ENCODE peak calls at places on chromosomes 13 and 19, in ten cellular contexts. E, D, V, W, N, H, C, M, R and Z are unnamed samples. For H3K4me1, the result is how much of the 10 kb centered on the place peaks cover.

GRCh38 chr13:113597386-113598080 is 13.0 kb downstream of the TFDP1 start:
- DNase-seq in E (peak), D (no peak), V (no peak), W (no peak), N (no peak), H (no peak), C (peak), M (no peak), R (no peak), Z (no peak)

GRCh38 chr19:4068058-4068966 is 1.6 kb upstream of the ZBTB7A start:
- DNase-seq in E (no peak), D (no peak), V (no peak), W (peak), N (peak), H (no peak), C (no peak), M (no peak), R (peak), Z (peak)

GRCh38 chr13:93882086-93882651 is 597.3 kb downstream of the DCT start:
- DNase-seq in E (no peak), D (no peak), V (peak), W (no peak), N (no peak), H (peak), C (no peak), M (no peak), R (no peak), Z (no peak)

GRCh38 chr13:109874921-109875454 is 88.6 kb upstream of the IRS2 start:
- DNase-seq in E (no peak), D (no peak), V (peak), W (no peak), N (no peak), H (peak), C (no peak), M (no peak), R (no peak), Z (no peak)

GRCh38 chr19:48726573-48726972 is 7.0 kb upstream of the MAMSTR start:
- DNase-seq in E (no peak), D (no peak), V (no peak), W (no peak), N (no peak), H (no peak), C (no peak), M (no peak), R (no peak), Z (no peak)

GRCh38 chr13:109140054-109140776 is 510.8 kb downstream of the MYO16 start:
- DNase-seq in E (no peak), D (no peak), V (no peak), W (no peak), N (no peak), H (no peak), C (no peak), M (no peak), R (no peak), Z (no peak)

GRCh38 chr19:7628589-7629311 is 595 bp downstream of the XAB2 start:
- DNase-seq in E (no peak), D (no peak), V (no peak), W (no peak), N (no peak), H (no peak), C (no peak), M (no peak), R (no peak), Z (no peak)

GRCh38 chr19:55197531-55197930 is 11.8 kb downstream of the PTPRH start:
- DNase-seq in E (no peak), D (no peak), V (no peak), W (no peak), N (no peak), H (no peak), C (no peak), M (no peak), R (no peak), Z (no peak)

GRCh38 chr19:14375055-14375581 is 6.1 kb upstream of the ADGRE5 start:
- DNase-seq in E (peak), D (no peak), V (no peak), W (peak), N (no peak), H (no peak), C (no peak), M (peak), R (peak), Z (no peak)

GRCh38 chr13:39770514-39770913 is 115.1 kb downstream of the COG6 start:
- DNase-seq in E (no peak), D (no peak), V (no peak), W (no peak), N (no peak), H (no peak), C (no peak), M (no peak), R (no peak), Z (no peak)

GRCh38 chr13:98507060-98507797 is 69.7 kb downstream of the STK24 start:
- DNase-seq in E (peak), D (no peak), V (peak), W (peak), N (no peak), H (no peak), C (peak), M (peak), R (peak), Z (peak)

GRCh38 chr19:7912697-7913564 is 1.7 kb upstream of the TGFBR3L start:
- DNase-seq in E (no peak), D (no peak), V (no peak), W (no peak), N (no peak), H (no peak), C (no peak), M (no peak), R (no peak), Z (no peak)

GRCh38 chr19:55141696-55142095 is 7.3 kb downstream of the TNNT1 start:
- DNase-seq in E (no peak), D (no peak), V (no peak), W (no peak), N (no peak), H (no peak), C (no peak), M (no peak), R (no peak), Z (no peak)

GRCh38 chr19:55678121-55678671 is 3.2 kb downstream of the EPN1 start:
- DNase-seq in E (peak), D (no peak), V (no peak), W (no peak), N (no peak), H (no peak), C (no peak), M (no peak), R (peak), Z (no peak)

GRCh38 chr19:54190942-54191670 is at the start of gene TSEN34:
- DNase-seq in E (peak), D (no peak), V (no peak), W (peak), N (no peak), H (peak), C (no peak), M (peak), R (peak), Z (peak)

GRCh38 chr13:113589961-113590339 is 5.4 kb downstream of the TFDP1 start:
- DNase-seq in E (no peak), D (no peak), V (no peak), W (no peak), N (peak), H (no peak), C (peak), M (no peak), R (peak), Z (no peak)

GRCh38 chr13:70432276-70432805 is 324.1 kb upstream of the KLHL1 start:
- DNase-seq in E (no peak), D (no peak), V (no peak), W (no peak), N (no peak), H (no peak), C (no peak), M (no peak), R (no peak), Z (no peak)

GRCh38 chr19:34350161-34350561 is 14.8 kb upstream of the GPI start:
- DNase-seq in E (no peak), D (no peak), V (peak), W (no peak), N (no peak), H (peak), C (no peak), M (no peak), R (no peak), Z (no peak)

DNA sequence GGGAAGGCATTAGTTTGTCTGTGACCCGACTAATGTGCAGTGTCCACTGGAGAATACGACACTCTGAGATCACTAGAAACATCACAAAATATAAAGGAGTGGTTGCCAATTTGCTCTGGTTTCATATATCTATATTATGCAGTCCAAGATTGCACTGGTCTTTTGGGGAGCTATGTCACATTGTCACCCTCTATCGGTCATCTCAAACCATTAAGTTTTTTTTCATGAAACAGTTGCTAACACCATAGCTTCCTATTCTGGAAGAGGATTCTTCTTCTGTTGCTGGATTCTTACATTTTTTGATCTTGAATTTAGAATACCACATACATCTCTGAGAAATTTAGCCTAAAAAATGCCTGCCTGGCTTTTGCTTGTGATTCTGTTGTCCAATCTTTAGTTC is 168.6 kb downstream of the LACC1 start:
- DNase-seq in E (no peak), D (no peak), V (no peak), W (no peak), N (no peak), H (no peak), C (no peak), M (no peak), R (no peak), Z (no peak)
- TF ChIP-seq CTCF in E (peak), D (peak), V (no peak), W (peak), N (no peak), H (no peak), C (no peak), M (no peak), R (no peak), Z (no peak)

GRCh38 chr19:5956728-5957127 is 21.2 kb downstream of the RANBP3 start:
- DNase-seq in E (no peak), D (no peak), V (no peak), W (no peak), N (no peak), H (no peak), C (no peak), M (no peak), R (no peak), Z (no peak)
- H3K4me1 ChIP-seq in E (half or more), D (under half), V (under half), W (under half), N (under half), H (half or more), C (under half), M (under half), R (half or more), Z (under half)

GRCh38 chr13:111974065-111974640 is 92.8 kb upstream of the SOX1 start:
- DNase-seq in E (no peak), D (no peak), V (no peak), W (no peak), N (no peak), H (no peak), C (no peak), M (no peak), R (no peak), Z (no peak)

GRCh38 chr13:111973186-111974064 is 93.5 kb upstream of the SOX1 start:
- DNase-seq in E (no peak), D (no peak), V (no peak), W (no peak), N (no peak), H (no peak), C (no peak), M (no peak), R (no peak), Z (no peak)

GRCh38 chr13:111969551-111970135 is 97.3 kb upstream of the SOX1 start:
- DNase-seq in E (no peak), D (no peak), V (no peak), W (no peak), N (no peak), H (no peak), C (no peak), M (no peak), R (no peak), Z (no peak)

GRCh38 chr13:111970501-111971155 is 96.3 kb upstream of the SOX1 start:
- DNase-seq in E (no peak), D (no peak), V (no peak), W (no peak), N (no peak), H (no peak), C (no peak), M (no peak), R (no peak), Z (no peak)

GRCh38 chr13:111972261-111972780 is 94.6 kb upstream of the SOX1 start:
- DNase-seq in E (no peak), D (no peak), V (no peak), W (no peak), N (no peak), H (no peak), C (no peak), M (no peak), R (no peak), Z (no peak)
- TF ChIP-seq CTCF in E (no peak), D (no peak), V (no peak), W (no peak), N (no peak), H (no peak), C (no peak), M (no peak), R (no peak), Z (no peak)

GRCh38 chr19:2040647-2041435 is 10.2 kb downstream of the MKNK2 start:
- DNase-seq in E (no peak), D (no peak), V (no peak), W (no peak), N (peak), H (no peak), C (no peak), M (no peak), R (no peak), Z (peak)

GRCh38 chr19:2042485-2043268 is 8.4 kb downstream of the MKNK2 start:
- DNase-seq in E (no peak), D (no peak), V (no peak), W (peak), N (peak), H (no peak), C (no peak), M (no peak), R (peak), Z (peak)

GRCh38 chr19:2039959-2040646 is 10.9 kb downstream of the MKNK2 start:
- DNase-seq in E (no peak), D (no peak), V (no peak), W (peak), N (peak), H (no peak), C (no peak), M (no peak), R (no peak), Z (peak)

GRCh38 chr19:2041686-2042484 is 9.2 kb downstream of the MKNK2 start:
- DNase-seq in E (peak), D (peak), V (peak), W (peak), N (peak), H (peak), C (peak), M (peak), R (peak), Z (peak)

DNA sequence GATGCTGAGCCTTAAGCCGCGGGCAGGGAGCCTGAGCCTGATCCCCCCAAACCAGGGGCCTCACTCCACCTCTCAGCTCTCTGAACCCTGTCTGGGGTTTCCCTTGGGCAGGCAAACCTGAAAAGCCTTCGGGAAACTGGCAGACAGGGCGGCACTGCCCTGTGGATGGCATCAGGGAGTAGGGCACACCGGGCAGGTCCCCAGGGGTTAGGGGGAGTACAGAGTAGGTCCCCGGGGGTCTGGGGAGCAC is 9.7 kb downstream of the MKNK2 start:
- DNase-seq in E (no peak), D (no peak), V (no peak), W (no peak), N (no peak), H (no peak), C (no peak), M (no peak), R (no peak), Z (peak)
- H3K4me1 ChIP-seq in E (half or more), D (half or more), V (under half), W (under half), N (under half), H (under half), C (under half), M (under half), R (half or more), Z (under half)

GRCh38 chr19:32945260-32945659 is 26.5 kb downstream of the CEP89 start:
- DNase-seq in E (no peak), D (no peak), V (no peak), W (no peak), N (no peak), H (no peak), C (no peak), M (no peak), R (no peak), Z (no peak)
- TF ChIP-seq CTCF in E (no peak), D (no peak), V (no peak), W (no peak), N (no peak), H (no peak), C (no peak), M (no peak), R (no peak), Z (no peak)

GRCh38 chr13:50891206-50891605 is 18.4 kb upstream of the RNASEH2B start:
- DNase-seq in E (no peak), D (no peak), V (no peak), W (no peak), N (no peak), H (no peak), C (no peak), M (no peak), R (no peak), Z (no peak)
- H3K4me1 ChIP-seq in E (under half), D (under half), V (under half), W (under half), N (under half), H (under half), C (under half), M (under half), R (under half), Z (under half)

GRCh38 chr19:32971715-32972540 is at the start of the genes CEP89 and FAAP24:
- DNase-seq in E (peak), D (peak), V (peak), W (peak), N (peak), H (peak), C (peak), M (peak), R (peak), Z (peak)
- TF ChIP-seq CTCF in E (no peak), D (no peak), V (no peak), W (peak), N (peak), H (no peak), C (peak), M (no peak), R (no peak), Z (no peak)

GRCh38 chr19:2317300-2317699 is 9.3 kb upstream of the LINGO3 start:
- DNase-seq in E (no peak), D (no peak), V (no peak), W (no peak), N (no peak), H (no peak), C (no peak), M (no peak), R (no peak), Z (no peak)
- H3K4me1 ChIP-seq in E (under half), D (under half), V (under half), W (under half), N (under half), H (under half), C (under half), M (under half), R (under half), Z (under half)

GRCh38 chr13:37473035-37473434 is 125.5 kb downstream of the POSTN start:
- DNase-seq in E (no peak), D (no peak), V (no peak), W (no peak), N (no peak), H (no peak), C (no peak), M (no peak), R (no peak), Z (no peak)
- TF ChIP-seq CTCF in E (no peak), D (no peak), V (no peak), W (no peak), N (no peak), H (no peak), C (no peak), M (no peak), R (no peak), Z (no peak)